ENCODE peak calls at places on chromosomes 13 and 19, in four cellular contexts. R is lower leg skin; K is CD8-positive, alpha-beta T cell; Q is GM13977. J is an unnamed sample.

GRCh38 chr19:3254520-3254919 is 30.1 kb downstream of the CELF5 start:
- DNase-seq in R (no peak), K (no peak), Q (no peak), J (no peak)

GRCh38 chr13:41512441-41512840 is 55.1 kb downstream of the RGCC start:
- DNase-seq in R (peak; percentile 29), K (no peak), Q (no peak), J (no peak)

GRCh38 chr19:31516756-31517155 is 167.5 kb upstream of the TSHZ3 start:
- DNase-seq in R (peak; percentile 68), K (no peak), Q (no peak), J (no peak)

GRCh38 chr19:1975081-1975480 is 34.1 kb downstream of the CSNK1G2 start:
- DNase-seq in R (no peak), K (no peak), Q (no peak), J (no peak)

GRCh38 chr13:53254495-53254894 is 225.9 kb downstream of the OLFM4 start:
- DNase-seq in R (no peak), K (no peak), Q (no peak), J (peak; percentile 22)

GRCh38 chr13:42814868-42815267 is 33.5 kb downstream of the FAM216B start:
- DNase-seq in R (no peak), K (no peak), Q (no peak), J (peak; percentile 68)

GRCh38 chr13:26480246-26480855 is 77.1 kb upstream of the WASF3 start:
- DNase-seq in R (peak; percentile 64), K (no peak), Q (no peak), J (no peak)

GRCh38 chr19:10428996-10429381 is 8.7 kb downstream of the PDE4A start:
- DNase-seq in R (no peak), K (no peak), Q (no peak), J (no peak)

GRCh38 chr19:45097776-45098520 is 5.0 kb downstream of the PPP1R37 start:
- DNase-seq in R (peak; percentile 94), K (no peak), Q (no peak), J (peak; percentile 86)

GRCh38 chr19:10290876-10291553 is 1.3 kb downstream of the ICAM5 start:
- DNase-seq in R (peak; percentile 94), K (peak; percentile 56), Q (peak; percentile 66), J (peak; percentile 63)

GRCh38 chr13:35771898-35772297 is 295.4 kb upstream of the MAB21L1 start:
- DNase-seq in R (no peak), K (no peak), Q (no peak), J (peak; percentile 13)
- TF ChIP-seq CTCF in R (no peak), K (no peak), Q (no peak), J (no peak)

DNA sequence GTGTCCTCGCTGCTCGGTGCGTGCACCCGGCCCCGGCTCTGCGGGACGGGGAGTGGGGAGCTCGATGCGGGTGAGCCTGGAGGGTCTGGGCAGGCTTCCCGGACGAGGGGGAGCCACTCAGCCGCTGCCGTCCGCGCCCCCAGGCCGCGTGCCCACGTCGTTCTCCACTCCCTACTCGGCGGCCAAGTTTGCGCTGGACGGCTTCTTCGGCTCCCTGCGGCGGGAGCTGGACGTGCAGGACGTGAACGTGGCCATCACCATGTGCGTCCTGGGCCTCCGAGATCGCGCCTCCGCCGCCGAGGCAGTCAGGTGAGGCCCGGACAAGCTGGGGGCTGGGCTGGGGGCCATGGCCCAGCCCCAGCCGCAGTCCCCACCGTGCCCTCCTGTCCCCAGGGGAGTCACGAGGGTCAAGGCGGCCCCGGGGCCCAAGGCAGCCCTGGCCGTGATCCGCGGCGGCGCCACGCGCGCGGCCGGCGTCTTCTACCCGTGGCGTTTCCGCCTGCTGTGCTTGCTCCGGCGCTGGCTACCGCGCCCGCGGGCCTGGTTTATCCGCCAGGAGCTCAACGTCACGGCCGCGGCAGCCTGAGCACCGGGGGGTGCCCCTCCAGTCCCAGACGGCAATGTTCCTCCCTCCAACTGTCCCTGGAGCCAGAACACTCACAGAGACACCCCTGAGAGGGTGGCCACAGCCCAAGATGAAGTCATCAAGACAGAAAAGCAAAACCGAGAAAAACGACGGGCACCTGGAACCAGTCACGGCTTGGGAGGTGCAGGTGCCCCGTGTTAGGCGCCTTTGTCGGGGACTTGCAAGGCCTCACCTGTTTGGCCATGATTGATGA is 2.5 kb upstream of the RPL36 start:
- DNase-seq in R (no peak), K (no peak), Q (no peak), J (no peak)
- TF ChIP-seq CTCF in R (no peak), K (peak; percentile 40), Q (no peak), J (no peak)

DNA sequence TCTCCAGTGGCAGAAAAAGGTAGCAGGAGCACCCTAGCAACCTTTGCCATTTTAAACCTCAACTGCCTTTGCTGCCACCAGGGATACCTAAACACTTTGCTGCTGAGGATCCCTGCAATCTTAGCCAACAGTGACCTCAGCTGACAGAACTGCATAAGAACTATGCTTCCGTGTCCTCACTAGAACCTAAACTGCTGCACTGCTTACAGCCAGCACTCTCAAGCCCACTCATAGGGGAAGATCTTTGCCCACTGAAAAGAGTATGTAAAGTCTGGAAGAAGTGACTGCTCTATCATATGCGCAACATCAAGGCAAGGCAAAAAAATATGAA is 270.0 kb upstream of the PCDH20 start:
- DNase-seq in R (no peak), K (no peak), Q (no peak), J (peak; percentile 46)
- TF ChIP-seq CTCF in R (no peak), K (no peak), Q (no peak), J (peak; percentile 13)

GRCh38 chr13:45718063-45718462 is 15.9 kb downstream of the CBY2 start:
- DNase-seq in R (no peak), K (no peak), Q (peak; percentile 71), J (peak; percentile 49)
- TF ChIP-seq CTCF in R (no peak), K (peak; percentile 23), Q (peak; percentile 79), J (peak; percentile 58)

GRCh38 chr19:58475714-58476497 is at the start of gene ZNF446:
- DNase-seq in R (peak; percentile 99), K (peak; percentile 98), Q (peak; percentile 97), J (peak; percentile 97)
- TF ChIP-seq CTCF in R (no peak), K (no peak), Q (no peak), J (no peak)

DNA sequence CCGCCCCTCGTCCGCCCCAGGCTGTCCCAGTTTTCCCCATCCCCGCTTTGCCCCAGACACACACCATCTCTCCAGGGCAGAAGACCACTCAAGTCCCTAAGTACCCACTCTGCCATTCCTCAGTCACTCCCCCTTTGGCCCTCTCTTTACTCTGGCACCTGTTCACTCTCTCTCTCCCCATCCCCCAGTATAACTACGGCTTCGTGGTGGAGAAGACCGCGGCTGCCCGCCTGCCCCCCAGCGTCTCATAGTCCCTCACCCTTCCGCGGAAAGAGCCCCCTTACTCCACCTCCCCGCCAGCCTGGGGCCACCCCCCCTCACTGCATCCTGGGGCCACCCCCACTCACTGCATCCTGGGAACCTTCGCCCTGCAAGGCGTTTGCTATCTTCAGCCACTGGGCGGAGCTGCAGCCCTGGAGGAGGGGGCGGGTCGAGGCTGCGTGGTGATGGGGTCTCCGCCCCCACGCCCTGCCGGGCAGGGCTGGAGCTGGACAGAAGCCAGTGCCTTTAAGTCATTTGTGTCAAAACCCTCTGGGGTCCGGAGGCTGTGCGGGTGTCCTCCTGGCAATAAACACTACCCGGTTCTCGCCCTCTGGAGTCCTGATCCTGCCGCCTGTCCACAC is 5.0 kb downstream of the MVB12A start:
- DNase-seq in R (no peak), K (peak; percentile 35), Q (peak; percentile 59), J (peak; percentile 23)
- TF ChIP-seq CTCF in R (no peak), K (no peak), Q (peak; percentile 64), J (peak; percentile 8)

DNA sequence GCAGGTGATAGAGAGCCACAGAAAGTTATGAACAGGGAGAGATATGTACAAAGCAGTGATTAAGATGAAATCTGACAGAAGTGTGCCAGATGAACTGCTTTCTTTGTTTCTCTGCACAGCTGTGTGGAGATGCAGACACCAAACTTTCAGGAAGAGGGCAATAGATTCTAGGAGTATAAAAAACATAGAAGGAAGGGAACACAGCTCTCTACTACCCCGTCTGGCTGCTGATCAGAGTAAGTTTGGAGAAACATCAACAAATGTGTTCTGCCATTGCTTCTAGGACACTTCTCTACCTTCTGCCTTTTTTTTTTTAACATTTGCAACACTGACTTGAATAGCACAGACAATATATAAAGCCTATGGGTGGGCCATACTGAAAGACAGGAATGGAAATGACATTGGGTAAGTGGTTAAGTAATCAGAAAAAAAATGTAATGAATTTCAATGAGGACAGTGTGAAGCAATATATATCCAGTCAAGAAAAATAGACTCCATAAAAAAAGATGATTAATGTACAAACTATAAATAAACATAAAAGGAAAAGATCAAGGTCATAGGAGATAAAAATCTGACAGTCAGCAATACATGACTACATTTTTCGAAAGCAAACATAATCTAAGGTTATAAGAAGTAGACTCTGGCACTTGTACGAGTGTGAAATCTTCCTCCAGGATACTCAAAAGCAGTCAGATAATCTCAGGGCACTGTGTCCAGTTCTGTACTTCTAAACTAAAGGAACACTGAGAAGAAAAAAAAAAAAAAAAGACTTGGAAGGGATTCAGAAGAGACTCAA is 21.4 kb downstream of the NUFIP1 start:
- DNase-seq in R (no peak), K (no peak), Q (no peak), J (peak; percentile 5)
- TF ChIP-seq CTCF in R (no peak), K (no peak), Q (no peak), J (no peak)

GRCh38 chr19:11987405-11988231 is 22.8 kb downstream of the ZNF763 start:
- DNase-seq in R (peak; percentile 99), K (peak; percentile 94), Q (peak; percentile 89), J (peak; percentile 88)

GRCh38 chr19:11986754-11987153 is 21.9 kb downstream of the ZNF763 start:
- DNase-seq in R (no peak), K (no peak), Q (no peak), J (no peak)

GRCh38 chr19:11984986-11985385 is 20.1 kb downstream of the ZNF763 start:
- DNase-seq in R (no peak), K (no peak), Q (peak; percentile 54), J (no peak)

GRCh38 chr19:11989112-11989456 is 24.2 kb downstream of the ZNF763 start:
- DNase-seq in R (no peak), K (no peak), Q (no peak), J (no peak)
- TF ChIP-seq CTCF in R (no peak), K (no peak), Q (no peak), J (no peak)

GRCh38 chr19:47796785-47797184 is 7.6 kb downstream of the TPRX1 start:
- DNase-seq in R (no peak), K (no peak), Q (no peak), J (no peak)

GRCh38 chr19:47797996-47798903 is 6.1 kb downstream of the TPRX1 start:
- DNase-seq in R (no peak), K (no peak), Q (no peak), J (no peak)

GRCh38 chr19:47790398-47790814 is 11.9 kb downstream of the SELENOW start:
- DNase-seq in R (peak; percentile 95), K (peak; percentile 79), Q (peak; percentile 82), J (peak; percentile 82)

GRCh38 chr19:47792616-47793015 is 11.7 kb downstream of the TPRX1 start:
- DNase-seq in R (no peak), K (no peak), Q (no peak), J (no peak)

DNA sequence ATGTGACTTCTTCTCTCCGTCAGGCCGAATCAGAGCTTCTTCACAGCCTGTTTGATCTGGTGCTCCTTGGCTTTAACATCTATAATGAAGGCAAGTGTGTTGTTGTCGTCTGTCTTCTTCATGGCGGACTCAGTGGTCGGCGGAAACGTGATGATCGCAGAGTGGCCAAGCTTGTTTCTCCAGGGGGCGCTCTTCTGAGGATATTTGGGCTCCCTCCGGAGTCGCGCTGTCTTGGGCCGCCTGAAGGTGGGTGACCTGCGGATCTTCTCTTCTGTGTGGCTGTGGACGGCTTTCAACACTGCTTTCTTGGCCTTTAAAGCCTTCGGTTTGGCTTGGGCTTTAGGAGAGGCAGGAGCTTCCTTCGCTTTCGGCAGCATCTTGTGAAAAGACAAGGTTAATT is 9.8 kb downstream of the TPRX1 start:
- DNase-seq in R (no peak), K (no peak), Q (no peak), J (no peak)
- TF ChIP-seq CTCF in R (no peak), K (no peak), Q (peak; percentile 6), J (no peak)

GRCh38 chr13:20128459-20128927 is 32.4 kb downstream of the GJA3 start:
- DNase-seq in R (peak; percentile 85), K (no peak), Q (no peak), J (no peak)
- TF ChIP-seq CTCF in R (no peak), K (no peak), Q (peak; percentile 39), J (peak; percentile 4)